ENCODE peak calls at places on chromosomes 12 and 14, in six cellular contexts. J, N, B, A, Z and M are unnamed samples.

GRCh38 chr12:68239309-68239708 is 13.7 kb upstream of the IL26 start:
- DNase-seq in J (no peak), N (no peak), B (no peak), A (no peak), Z (no peak), M (no peak)

GRCh38 chr12:6792522-6793201 is 3.3 kb downstream of the CD4 start:
- DNase-seq in J (no peak), N (no peak), B (peak), A (peak), Z (no peak), M (peak)

GRCh38 chr14:21334202-21334906 is 49.5 kb downstream of the SUPT16H start:
- DNase-seq in J (no peak), N (no peak), B (no peak), A (no peak), Z (no peak), M (no peak)

GRCh38 chr12:30026621-30027234 is 243.0 kb upstream of the TMTC1 start:
- DNase-seq in J (peak), N (no peak), B (no peak), A (peak), Z (no peak), M (no peak)

GRCh38 chr12:69544087-69544486 is 41.2 kb upstream of the CCT2 start:
- DNase-seq in J (no peak), N (no peak), B (no peak), A (no peak), Z (no peak), M (no peak)

GRCh38 chr14:52948039-52948438 is 2.8 kb downstream of the FERMT2 start:
- DNase-seq in J (no peak), N (no peak), B (no peak), A (no peak), Z (no peak), M (no peak)

GRCh38 chr12:66154776-66155175 is 15.0 kb downstream of the TMBIM4 start:
- DNase-seq in J (no peak), N (no peak), B (no peak), A (no peak), Z (no peak), M (no peak)

GRCh38 chr12:54859502-54859901 is 5.2 kb downstream of the MUCL1 start:
- DNase-seq in J (no peak), N (no peak), B (no peak), A (no peak), Z (no peak), M (no peak)

GRCh38 chr14:95470942-95471499 is 45.4 kb downstream of the SYNE3 start:
- DNase-seq in J (no peak), N (no peak), B (no peak), A (no peak), Z (no peak), M (no peak)

GRCh38 chr12:2462087-2462486 is 332.7 kb upstream of the FKBP4 start:
- DNase-seq in J (no peak), N (no peak), B (no peak), A (no peak), Z (no peak), M (no peak)

GRCh38 chr12:117100251-117100650 is 1.0 kb upstream of the TESC start:
- DNase-seq in J (no peak), N (peak), B (no peak), A (no peak), Z (no peak), M (peak)

GRCh38 chr12:76952995-76953394 is 74.2 kb upstream of the CSRP2 start:
- DNase-seq in J (no peak), N (no peak), B (no peak), A (no peak), Z (no peak), M (no peak)
- TF ChIP-seq CTCF in J (peak), N (no peak), B (no peak), A (no peak), Z (no peak), M (no peak)

GRCh38 chr12:130179621-130180020 is 17.4 kb downstream of the FZD10 start:
- DNase-seq in J (no peak), N (no peak), B (no peak), A (no peak), Z (no peak), M (no peak)

GRCh38 chr12:130181211-130181610 is 18.9 kb downstream of the FZD10 start:
- DNase-seq in J (no peak), N (no peak), B (no peak), A (no peak), Z (no peak), M (no peak)

GRCh38 chr12:130179191-130179590 is 16.9 kb downstream of the FZD10 start:
- DNase-seq in J (no peak), N (no peak), B (no peak), A (no peak), Z (no peak), M (no peak)

GRCh38 chr12:130177615-130178014 is 15.4 kb downstream of the FZD10 start:
- DNase-seq in J (no peak), N (no peak), B (no peak), A (no peak), Z (no peak), M (no peak)

GRCh38 chr12:130178291-130178690 is 16.0 kb downstream of the FZD10 start:
- DNase-seq in J (no peak), N (no peak), B (no peak), A (no peak), Z (no peak), M (no peak)
- TF ChIP-seq CTCF in J (no peak), N (no peak), B (no peak), A (no peak), Z (no peak), M (no peak)

DNA sequence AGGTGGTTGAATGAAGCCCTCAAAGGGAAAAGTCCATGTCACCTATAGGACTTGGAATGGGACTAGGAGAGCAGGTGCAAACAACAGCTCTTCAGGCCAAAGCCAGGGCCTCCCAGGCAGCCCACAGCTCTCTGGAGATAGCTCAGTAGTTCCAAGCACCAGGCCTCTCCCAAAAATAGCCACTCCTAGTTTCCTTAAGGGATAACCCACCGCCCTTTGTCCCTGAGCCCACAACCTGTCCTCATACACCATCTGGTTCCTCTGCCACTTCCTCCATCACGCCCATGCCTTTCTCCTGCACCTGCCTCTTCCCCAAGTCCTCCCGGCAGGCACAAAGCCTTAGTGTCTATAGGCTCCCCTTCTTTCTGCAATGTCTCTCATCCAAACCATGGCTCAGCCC is 2.1 kb downstream of the RAB15 start:
- DNase-seq in J (no peak), N (peak), B (peak), A (no peak), Z (no peak), M (no peak)
- TF ChIP-seq CTCF in J (no peak), N (no peak), B (no peak), A (no peak), Z (no peak), M (no peak)

GRCh38 chr12:64883264-64884163 is 59.1 kb downstream of the TBC1D30 start:
- DNase-seq in J (peak), N (no peak), B (no peak), A (no peak), Z (peak), M (no peak)
- TF ChIP-seq CTCF in J (peak), N (no peak), B (no peak), A (peak), Z (no peak), M (peak)

DNA sequence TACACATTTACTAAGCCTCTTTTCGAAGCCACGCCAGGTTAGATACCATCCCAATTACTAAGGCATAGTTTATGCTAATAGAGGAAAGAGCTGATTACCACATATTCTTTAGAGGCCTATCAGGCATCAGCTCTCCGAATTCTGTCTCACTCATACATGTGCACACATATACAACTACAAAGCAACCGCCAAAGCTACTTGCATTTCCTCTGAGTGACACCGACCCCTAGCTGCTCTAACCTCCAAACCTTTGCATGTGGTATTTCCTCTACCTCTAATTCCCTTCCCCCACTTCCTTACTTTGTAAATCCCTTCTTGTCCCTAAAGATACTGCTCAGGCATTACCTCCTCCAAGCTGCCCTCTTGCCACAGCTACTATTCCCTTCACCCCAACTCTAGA is 107.2 kb downstream of the DUSP6 start:
- DNase-seq in J (peak), N (no peak), B (no peak), A (no peak), Z (no peak), M (peak)
- TF ChIP-seq CTCF in J (peak), N (no peak), B (no peak), A (no peak), Z (no peak), M (peak)